ENCODE peak calls at places on chromosomes 2 and 18, in nine cellular contexts. W, P, K, L, H, T, C, J and Z are unnamed samples.

GRCh38 chr2:11788725-11789124 is 42.3 kb downstream of the LPIN1 start:
- DNase-seq in P (no peak), C (no peak), H (no peak), W (no peak), J (no peak), T (no peak), L (no peak), K (no peak), Z (no peak)

GRCh38 chr18:76491801-76492668 is 3.0 kb downstream of the ZNF516 start:
- DNase-seq in K (peak; percentile 81), C (peak; percentile 79), H (peak; percentile 53), L (peak; percentile 53), J (no peak), T (no peak), W (peak; percentile 75), P (no peak), Z (peak; percentile 73)

GRCh38 chr2:150663143-150663542 is 175.7 kb upstream of the RND3 start:
- DNase-seq in W (no peak), T (no peak), C (peak; percentile 80), L (no peak), K (no peak), P (no peak), H (no peak), J (no peak), Z (no peak)

GRCh38 chr2:203418271-203418670 is 90.1 kb downstream of the ABI2 start:
- DNase-seq in C (no peak), T (no peak), H (no peak), K (no peak), W (no peak), P (no peak), J (no peak), L (no peak), Z (no peak)

GRCh38 chr2:230360028-230360427 is 33.0 kb downstream of the SP140L start:
- DNase-seq in T (no peak), J (no peak), C (no peak), L (no peak), K (no peak), H (no peak), W (no peak), P (no peak), Z (no peak)

GRCh38 chr2:137729305-137729704 is 235.0 kb upstream of the HNMT start:
- DNase-seq in W (no peak), K (no peak), J (no peak), P (no peak), C (no peak), T (no peak), L (no peak), H (no peak), Z (no peak)

GRCh38 chr2:216283038-216283900 is 89.0 kb downstream of the MARCHF4 start:
- DNase-seq in K (peak; percentile 86), C (no peak), J (no peak), H (no peak), L (peak; percentile 35), W (no peak), P (no peak), T (no peak), Z (no peak)

GRCh38 chr2:44273596-44273995 is 1.7 kb upstream of the SLC3A1 start:
- DNase-seq in C (peak; percentile 8), J (no peak), L (no peak), T (no peak), H (no peak), P (no peak), K (no peak), W (no peak), Z (no peak)

GRCh38 chr2:105391058-105391627 is 7.7 kb downstream of the FHL2 start:
- DNase-seq in L (no peak), P (no peak), C (peak; percentile 59), W (no peak), J (no peak), T (no peak), H (peak; percentile 7), K (no peak), Z (no peak)

GRCh38 chr18:78073275-78073674 is 823.6 kb downstream of the GALR1 start:
- DNase-seq in L (no peak), P (no peak), C (no peak), W (no peak), T (no peak), J (no peak), H (no peak), K (no peak), Z (no peak)

GRCh38 chr18:36153203-36153602 is 23.5 kb downstream of the ELP2 start:
- DNase-seq in P (no peak), H (no peak), W (no peak), T (no peak), C (peak; percentile 57), K (no peak), L (no peak), J (no peak), Z (no peak)

GRCh38 chr2:45105050-45105582 is 95.9 kb upstream of the SIX2 start:
- DNase-seq in P (no peak), J (no peak), H (no peak), W (no peak), C (no peak), L (no peak), T (no peak), K (no peak), Z (no peak)

GRCh38 chr2:1227289-1227900 is 185.9 kb upstream of the TPO start:
- DNase-seq in T (no peak), L (no peak), P (no peak), J (no peak), K (no peak), C (no peak), H (no peak), W (peak; percentile 64), Z (no peak)

GRCh38 chr2:1226766-1227165 is 186.5 kb upstream of the TPO start:
- DNase-seq in K (no peak), L (no peak), P (no peak), H (no peak), T (no peak), J (no peak), W (no peak), C (no peak), Z (no peak)

GRCh38 chr2:1233280-1233679 is 180.0 kb upstream of the TPO start:
- DNase-seq in L (no peak), H (no peak), T (no peak), K (no peak), W (no peak), C (no peak), J (no peak), P (no peak), Z (no peak)

GRCh38 chr2:1231664-1232063 is 181.6 kb upstream of the TPO start:
- DNase-seq in W (no peak), K (no peak), L (no peak), J (no peak), C (no peak), H (no peak), P (no peak), T (no peak), Z (no peak)

DNA sequence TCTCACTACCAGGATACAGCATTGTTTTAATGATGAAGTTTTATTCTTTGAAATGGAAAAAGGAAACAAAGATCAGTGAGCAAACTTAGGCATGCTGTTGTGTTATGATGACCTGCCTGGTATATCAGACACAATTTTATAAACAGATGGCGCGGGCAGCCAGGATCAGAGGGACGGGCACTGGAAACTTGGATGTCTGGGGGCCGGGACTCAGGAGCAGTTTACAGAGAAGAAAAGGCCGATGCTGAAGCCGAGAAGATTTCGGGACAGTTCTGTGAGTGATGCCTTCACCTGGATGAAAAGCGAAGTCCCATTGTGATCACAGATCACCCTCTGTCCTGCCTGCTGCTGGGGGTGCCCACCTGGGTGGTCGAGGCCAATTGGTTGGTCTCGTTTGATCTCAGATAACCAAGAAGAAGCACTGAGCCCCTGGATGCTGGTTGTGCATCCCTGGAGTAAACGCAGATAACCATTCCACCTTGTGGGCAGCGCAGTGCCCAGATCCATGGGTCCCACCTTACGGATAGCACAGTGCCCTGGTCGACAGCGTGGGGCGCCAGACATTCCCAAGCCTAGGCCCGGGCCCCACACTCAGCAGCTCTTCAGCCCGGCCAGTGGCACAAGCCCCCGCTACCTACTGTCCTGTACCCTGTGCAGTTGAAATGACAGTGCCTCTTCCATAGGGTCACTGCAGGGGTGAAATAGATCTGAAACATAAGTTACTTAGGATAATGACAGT is 182.9 kb upstream of the TPO start:
- DNase-seq in C (no peak), W (no peak), P (no peak), K (no peak), T (no peak), J (no peak), H (no peak), L (no peak), Z (no peak)
- H3K9me3 ChIP-seq in C (no peaks in the 10 kb centered on the region), W (no peaks in the 10 kb centered on the region), P (no peaks in the 10 kb centered on the region), K (no peaks in the 10 kb centered on the region), T (no peaks in the 10 kb centered on the region), J (no peaks in the 10 kb centered on the region), H (no peaks in the 10 kb centered on the region), L (no peaks in the 10 kb centered on the region), Z (no peaks in the 10 kb centered on the region)

DNA sequence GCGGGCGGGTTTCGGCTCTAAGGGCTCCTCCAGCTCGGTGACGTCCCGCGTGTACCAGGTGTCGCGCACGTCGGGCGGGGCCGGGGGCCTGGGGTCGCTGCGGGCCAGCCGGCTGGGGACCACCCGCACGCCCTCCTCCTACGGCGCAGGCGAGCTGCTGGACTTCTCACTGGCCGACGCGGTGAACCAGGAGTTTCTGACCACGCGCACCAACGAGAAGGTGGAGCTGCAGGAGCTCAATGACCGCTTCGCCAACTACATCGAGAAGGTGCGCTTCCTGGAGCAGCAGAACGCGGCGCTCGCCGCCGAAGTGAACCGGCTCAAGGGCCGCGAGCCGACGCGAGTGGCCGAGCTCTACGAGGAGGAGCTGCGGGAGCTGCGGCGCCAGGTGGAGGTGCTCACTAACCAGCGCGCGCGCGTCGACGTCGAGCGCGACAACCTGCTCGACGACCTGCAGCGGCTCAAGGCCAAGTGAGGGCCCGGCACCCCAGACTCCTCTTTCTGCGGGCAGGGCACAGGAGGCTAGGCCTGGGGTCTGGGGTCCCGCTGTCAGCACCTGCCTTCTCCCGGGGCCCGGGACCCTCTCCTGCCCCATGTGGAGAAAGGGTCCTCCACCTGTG is 503 bp downstream of the DES start:
- DNase-seq in L (no peak), P (no peak), J (no peak), T (no peak), W (peak; percentile 70), C (peak; percentile 44), K (no peak), H (no peak), Z (no peak)
- H3K4me3 ChIP-seq in L (no peak overlapping the region), P (no peak overlapping the region), J (peak overlapping the region; percentile 62), T (peak overlapping the region; percentile 50), W (peak overlapping the region; percentile 93), C (peak overlapping the region; percentile 40), K (no peak overlapping the region), H (peak overlapping the region; percentile 36), Z (no peak overlapping the region)

GRCh38 chr2:10675126-10675525 is 14.6 kb downstream of the NOL10 start:
- DNase-seq in J (no peak), K (no peak), P (no peak), W (no peak), T (no peak), C (no peak), L (no peak), H (no peak), Z (no peak)
- H3K27ac ChIP-seq in J (no peak overlapping the region), K (no peak overlapping the region), P (no peak overlapping the region), W (no peak overlapping the region), T (no peak overlapping the region), C (no peak overlapping the region), L (no peak overlapping the region), H (no peak overlapping the region), Z (no peak overlapping the region)

DNA sequence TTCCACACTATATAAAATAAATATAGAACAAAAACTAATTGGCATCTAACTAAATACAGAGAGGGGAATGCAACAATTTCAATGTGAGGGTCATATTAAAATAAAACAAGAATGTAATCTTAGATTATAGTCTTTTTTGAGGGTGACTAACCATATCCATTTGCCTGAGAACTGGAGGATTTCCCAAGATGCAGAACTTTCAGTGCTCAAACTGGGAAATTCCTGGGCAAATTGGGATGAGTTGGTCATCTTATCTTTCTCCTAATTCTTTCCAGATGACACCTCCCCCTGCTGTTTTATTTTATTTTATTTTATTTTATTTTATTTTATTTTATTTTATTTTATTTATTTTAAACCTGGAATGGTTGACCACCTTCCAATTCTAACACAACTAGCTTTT is 846.2 kb downstream of the SLC4A3 start:
- DNase-seq in H (no peak), P (no peak), T (no peak), L (no peak), C (peak; percentile 61), J (no peak), W (no peak), K (no peak), Z (no peak)
- H3K9me3 ChIP-seq in H (no peaks in the 10 kb centered on the region), P (no peaks in the 10 kb centered on the region), T (no peaks in the 10 kb centered on the region), L (no peaks in the 10 kb centered on the region), C (no peaks in the 10 kb centered on the region), J (no peaks in the 10 kb centered on the region), W (no peaks in the 10 kb centered on the region), K (no peaks in the 10 kb centered on the region), Z (no peaks in the 10 kb centered on the region)